ENCODE peak calls at places on chromosomes 4 and X, in four cellular contexts. One of them, this sample, is unnamed.

GRCh38 chr4:54626113-54626512 is 31.6 kb upstream of the KIT start:
- DNase-seq in EH: peak; percentile 27
- DNase-seq in RWPE1: no peak
- DNase-seq in psoas muscle: no peak
- DNase-seq in this sample: no peak

GRCh38 chr4:80732010-80732409 is 298.5 kb upstream of the BMP3 start:
- DNase-seq in EH: peak; percentile 22
- DNase-seq in psoas muscle: no peak
- DNase-seq in RWPE1: no peak
- DNase-seq in this sample: no peak

GRCh38 chrX:54411732-54412131 is 28.5 kb upstream of the TSR2 start:
- DNase-seq in RWPE1: no peak
- DNase-seq in EH: no peak
- DNase-seq in psoas muscle: no peak
- DNase-seq in this sample: no peak

GRCh38 chrX:82362550-82362949 is 1145.5 kb upstream of the POU3F4 start:
- DNase-seq in psoas muscle: no peak
- DNase-seq in EH: no peak
- DNase-seq in RWPE1: no peak
- DNase-seq in this sample: no peak

GRCh38 chr4:122584517-122584916 is 36.3 kb downstream of the IL21 start:
- DNase-seq in RWPE1: peak; percentile 49
- DNase-seq in EH: peak; percentile 87
- DNase-seq in psoas muscle: no peak
- DNase-seq in this sample: no peak

GRCh38 chr4:8504279-8505007 is 63.9 kb downstream of the TRMT44 start:
- DNase-seq in EH: no peak
- DNase-seq in RWPE1: no peak
- DNase-seq in psoas muscle: no peak
- DNase-seq in this sample: no peak

GRCh38 chr4:133969202-133969873 is 232.3 kb downstream of the PABPC4L start:
- DNase-seq in EH: peak; percentile 58
- DNase-seq in RWPE1: peak; percentile 1
- DNase-seq in psoas muscle: no peak
- DNase-seq in this sample: no peak

GRCh38 chr4:43130228-43131021 is 237.9 kb downstream of the GRXCR1 start:
- DNase-seq in RWPE1: no peak
- DNase-seq in EH: no peak
- DNase-seq in psoas muscle: no peak
- DNase-seq in this sample: no peak

GRCh38 chr4:165192956-165193355 is 14.4 kb upstream of the KLHL2 start:
- DNase-seq in psoas muscle: no peak
- DNase-seq in EH: no peak
- DNase-seq in RWPE1: no peak
- DNase-seq in this sample: no peak

GRCh38 chr4:1133033-1133432 is 19.7 kb upstream of the RNF212 start:
- DNase-seq in RWPE1: no peak
- DNase-seq in EH: no peak
- DNase-seq in psoas muscle: no peak
- DNase-seq in this sample: no peak

GRCh38 chrX:14718403-14718802 is 154.5 kb downstream of the FANCB start:
- DNase-seq in RWPE1: no peak
- DNase-seq in EH: peak; percentile 10
- DNase-seq in psoas muscle: no peak
- DNase-seq in this sample: no peak

GRCh38 chrX:1223253-1223621 is 10.8 kb upstream of the CRLF2 start:
- DNase-seq in psoas muscle: no peak
- DNase-seq in EH: no peak
- DNase-seq in RWPE1: no peak
- DNase-seq in this sample: no peak

GRCh38 chr4:78014889-78015886 is 41.9 kb upstream of the FRAS1 start:
- DNase-seq in RWPE1: no peak
- DNase-seq in EH: no peak
- DNase-seq in psoas muscle: no peak
- DNase-seq in this sample: no peak

GRCh38 chrX:14497184-14497666 is 32.1 kb upstream of the GLRA2 start:
- DNase-seq in RWPE1: no peak
- DNase-seq in EH: peak; percentile 44
- DNase-seq in psoas muscle: no peak
- DNase-seq in this sample: no peak

This sample was measured in thoracic aorta.